ENCODE peak calls at places on chromosomes 1 and 21, in seven cellular contexts. F is neural crest cell; P is lower lobe of right lung; U is CD4-positive, alpha-beta T cell; C is OCI-LY7; Y is dorsolateral prefrontal cortex; X is bronchial epithelial cell. V is an unnamed sample.

GRCh38 chr1:211261229-211261628 is 2.1 kb downstream of the RCOR3 start:
- DNase-seq in X (no peak), Y (no peak), C (no peak), P (no peak), F (no peak), U (no peak), V (no peak)

GRCh38 chr1:16019580-16020277 is 1.9 kb upstream of the HSPB7 start:
- DNase-seq in C (no peak), U (no peak), F (no peak), P (no peak), Y (no peak), X (peak; percentile 15), V (no peak)

GRCh38 chr1:219582310-219582709 is 30.6 kb downstream of the ZC3H11B start:
- DNase-seq in X (peak; percentile 41), F (no peak), C (no peak), Y (no peak), P (no peak), U (no peak), V (no peak)

GRCh38 chr21:22881131-22881530 is 1882.9 kb downstream of the NCAM2 start:
- DNase-seq in P (no peak), Y (no peak), F (no peak), U (no peak), C (no peak), X (no peak), V (no peak)

GRCh38 chr1:74247881-74248528 is 12.8 kb downstream of the TNNI3K start:
- DNase-seq in X (no peak), Y (no peak), P (peak; percentile 25), C (no peak), U (no peak), F (no peak), V (no peak)

GRCh38 chr1:154697710-154698109 is 89.7 kb upstream of the ADAR start:
- DNase-seq in U (no peak), C (no peak), P (no peak), Y (no peak), F (no peak), X (peak; percentile 85), V (no peak)

GRCh38 chr1:246775531-246776385 is 51.5 kb downstream of the SCCPDH start:
- DNase-seq in Y (no peak), X (no peak), U (no peak), F (no peak), P (no peak), C (no peak), V (no peak)

GRCh38 chr1:44049839-44050238 is 18.6 kb upstream of the SLC6A9 start:
- DNase-seq in C (no peak), F (no peak), Y (no peak), U (no peak), X (peak; percentile 91), P (no peak), V (no peak)

GRCh38 chr1:29389533-29390041 is 153.3 kb downstream of the PTPRU start:
- DNase-seq in F (no peak), Y (no peak), C (no peak), U (no peak), P (no peak), X (no peak), V (peak; percentile 5)

GRCh38 chr21:45388611-45389296 is 16.2 kb upstream of the COL18A1 start:
- DNase-seq in C (no peak), X (no peak), P (peak; percentile 30), Y (peak; percentile 11), F (no peak), U (no peak), V (no peak)

GRCh38 chr1:248818505-248819374 is 7.0 kb downstream of the SH3BP5L start:
- DNase-seq in X (no peak), Y (no peak), F (no peak), C (no peak), U (no peak), P (no peak), V (no peak)

GRCh38 chr1:207316141-207316540 is 5.3 kb upstream of the CD55 start:
- DNase-seq in U (no peak), X (peak; percentile 22), F (no peak), Y (no peak), P (peak; percentile 57), C (no peak), V (no peak)
- TF ChIP-seq CTCF in U (no peak), X (no peak), F (no peak), Y (no peak), P (no peak), C (no peak), V (no peak)

DNA sequence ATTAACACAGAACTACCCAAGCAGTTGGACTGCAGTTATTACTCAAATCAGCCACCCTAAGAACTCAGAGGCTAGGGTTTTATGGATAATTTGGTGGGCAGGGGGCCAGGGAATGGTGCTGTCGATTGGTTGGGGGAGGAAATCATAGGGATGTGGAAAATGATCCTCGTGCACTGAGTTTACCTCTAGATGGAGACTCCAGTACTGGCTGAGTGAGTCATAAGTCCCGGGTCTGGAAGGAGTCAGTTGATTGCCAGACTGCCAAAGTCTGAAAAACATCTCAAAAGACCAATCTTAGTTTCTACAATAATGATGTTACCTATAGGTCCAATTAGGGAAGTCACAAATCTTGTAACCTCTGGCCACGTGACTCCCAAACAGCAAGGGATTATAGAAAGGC is 257.5 kb upstream of the PRMT6 start:
- DNase-seq in F (no peak), P (no peak), C (no peak), Y (no peak), X (peak; percentile 16), U (no peak), V (no peak)
- TF ChIP-seq CTCF in F (no peak), P (no peak), C (no peak), Y (no peak), X (no peak), U (no peak), V (no peak)

GRCh38 chr1:171488190-171488929 is 3.0 kb downstream of the PRRC2C start:
- DNase-seq in F (no peak), Y (no peak), X (peak; percentile 70), U (no peak), P (no peak), C (no peak), V (no peak)

GRCh38 chr1:171486048-171486519 is 754 bp downstream of the PRRC2C start:
- DNase-seq in C (peak; percentile 76), X (peak; percentile 81), U (peak; percentile 46), Y (no peak), F (no peak), P (no peak), V (no peak)

GRCh38 chr1:171487038-171487437 is 1.7 kb downstream of the PRRC2C start:
- DNase-seq in F (no peak), C (no peak), U (no peak), P (no peak), X (no peak), Y (no peak), V (no peak)

GRCh38 chr1:171485375-171486047 is at the start of gene PRRC2C:
- DNase-seq in X (peak; percentile 94), P (peak; percentile 98), F (peak; percentile 81), C (peak; percentile 98), U (peak; percentile 91), Y (peak; percentile 98), V (peak; percentile 84)

GRCh38 chr1:171484760-171485374 is 463 bp upstream of the PRRC2C start:
- DNase-seq in F (no peak), C (no peak), Y (no peak), U (no peak), X (no peak), P (no peak), V (no peak)
- TF ChIP-seq CTCF in F (no peak), C (no peak), Y (no peak), U (peak; percentile 83), X (no peak), P (no peak), V (no peak)

DNA sequence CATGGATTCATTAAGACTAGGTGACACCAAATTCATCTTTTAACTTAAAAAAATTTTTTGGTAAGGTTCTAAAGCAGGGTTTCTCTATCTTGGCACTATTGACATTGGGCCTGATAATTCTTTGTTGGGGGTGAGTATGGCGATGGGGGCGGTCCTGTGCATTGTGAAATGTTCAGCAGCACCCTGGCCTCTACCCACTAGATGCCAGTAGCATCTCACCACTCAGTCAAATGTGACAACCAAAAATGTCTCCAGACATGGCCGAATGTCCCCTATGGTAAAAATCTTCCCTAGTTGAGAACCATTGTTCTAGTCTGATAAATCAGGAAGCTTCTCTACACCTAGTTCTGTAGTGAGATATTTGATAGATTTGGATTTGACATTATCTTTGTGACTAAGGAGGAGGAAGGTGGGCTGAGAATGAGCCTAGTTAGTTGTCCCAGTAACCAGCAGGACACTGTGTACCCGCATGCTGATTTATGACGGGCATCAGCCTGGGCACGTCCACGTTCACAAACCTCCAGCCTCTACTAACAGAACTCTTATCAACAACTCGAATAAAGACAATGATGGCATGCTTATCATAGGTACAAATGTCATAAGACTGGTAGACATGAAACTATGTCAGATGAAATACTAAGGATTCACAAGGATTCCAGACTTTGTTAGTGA is 104.6 kb downstream of the KCND3 start:
- DNase-seq in Y (no peak), C (no peak), P (no peak), U (no peak), F (no peak), X (no peak), V (no peak)
- TF ChIP-seq CTCF in Y (no peak), C (peak; percentile 24), P (no peak), U (no peak), F (no peak), X (no peak), V (no peak)

GRCh38 chr1:19957779-19958178 is 21.6 kb downstream of the PLA2G2A start:
- DNase-seq in Y (no peak), F (no peak), C (no peak), P (no peak), U (no peak), X (no peak), V (no peak)
- TF ChIP-seq CTCF in Y (no peak), F (no peak), C (no peak), P (no peak), U (no peak), X (peak; percentile 8), V (peak; percentile 26)

DNA sequence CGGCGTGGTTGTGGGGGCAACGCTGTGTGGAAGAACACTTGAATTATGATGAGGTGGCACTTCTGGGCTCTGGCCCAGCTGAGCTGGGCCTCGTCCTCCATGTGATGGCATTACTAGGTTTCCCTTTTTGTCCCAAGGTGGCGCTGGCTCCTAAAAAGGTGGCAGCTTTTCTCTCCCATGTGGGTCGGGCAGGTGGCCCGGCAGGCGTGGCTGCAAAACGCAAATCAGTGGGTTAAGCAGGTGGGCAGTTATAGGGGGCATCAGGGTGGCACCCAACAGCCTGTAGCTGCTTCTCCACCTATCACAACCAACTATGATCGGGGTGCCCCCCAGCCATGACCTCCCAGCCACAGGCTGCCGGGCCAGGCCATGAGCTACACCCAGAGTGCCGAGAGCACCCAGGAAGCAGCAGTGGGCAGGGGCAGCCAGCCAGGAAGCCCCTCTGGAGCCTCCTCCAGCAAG is 59.6 kb downstream of the KCNAB2 start:
- DNase-seq in C (peak; percentile 16), X (no peak), P (peak; percentile 29), U (no peak), F (no peak), Y (peak; percentile 57), V (no peak)
- TF ChIP-seq CTCF in C (peak; percentile 45), X (no peak), P (no peak), U (no peak), F (no peak), Y (no peak), V (no peak)

DNA sequence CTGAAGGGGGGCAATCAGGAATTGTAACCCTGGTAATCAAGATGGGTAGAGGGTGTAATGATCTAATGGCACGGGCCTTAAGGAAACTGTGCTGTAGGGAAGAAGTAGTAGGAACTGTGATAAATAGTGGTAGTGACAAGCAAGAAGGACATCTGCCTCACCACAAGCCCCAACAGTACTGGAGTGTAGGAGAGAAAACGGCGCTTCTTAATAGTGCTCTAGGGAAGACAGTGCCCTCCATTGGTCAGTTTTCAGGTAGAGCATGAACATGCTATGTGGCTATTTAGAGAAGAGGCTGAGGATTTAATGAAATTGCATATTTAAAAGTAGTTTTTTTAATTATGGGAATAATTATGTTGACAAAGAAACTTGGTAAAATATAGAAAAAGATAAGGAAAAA is 32.2 kb downstream of the SLC30A7 start:
- DNase-seq in P (no peak), C (no peak), U (no peak), Y (no peak), F (no peak), X (no peak), V (no peak)
- TF ChIP-seq CTCF in P (no peak), C (peak; percentile 45), U (no peak), Y (no peak), F (peak; percentile 23), X (no peak), V (peak; percentile 21)

V was measured in progenitor cell of endocrine pancreas.